ENCODE peak calls at places on chromosomes 12 and 14, in eight cellular contexts. M, C, Q, I, G, P, J and T are unnamed samples.

GRCh38 chr14:60815371-60815770 is 80.8 kb downstream of the MNAT1 start:
- DNase-seq in M (no peak), C (no peak), Q (no peak), I (no peak), G (no peak), P (no peak), J (no peak), T (no peak)

GRCh38 chr12:131044136-131044535 is 90.4 kb downstream of the ADGRD1 start:
- DNase-seq in M (no peak), C (no peak), Q (no peak), I (no peak), G (no peak), P (no peak), J (no peak), T (no peak)

GRCh38 chr14:104435147-104436046 is 144.2 kb upstream of the C14orf180 start:
- DNase-seq in M (no peak), C (peak; percentile 18), Q (peak; percentile 83), I (no peak), G (no peak), P (no peak), J (no peak), T (no peak)

GRCh38 chr14:94992046-94992445 is 165.3 kb downstream of the DICER1 start:
- DNase-seq in M (no peak), C (no peak), Q (no peak), I (no peak), G (no peak), P (no peak), J (no peak), T (no peak)

GRCh38 chr12:127401005-127401404 is 866.0 kb upstream of the TMEM132C start:
- DNase-seq in M (no peak), C (no peak), Q (no peak), I (no peak), G (peak; percentile 75), P (no peak), J (no peak), T (no peak)

GRCh38 chr12:70398002-70398401 is 31.9 kb downstream of the KCNMB4 start:
- DNase-seq in M (no peak), C (no peak), Q (no peak), I (no peak), G (no peak), P (no peak), J (no peak), T (no peak)

GRCh38 chr12:86193931-86194330 is 62.3 kb downstream of the MGAT4C start:
- DNase-seq in M (no peak), C (no peak), Q (no peak), I (no peak), G (peak; percentile 44), P (no peak), J (no peak), T (no peak)

GRCh38 chr12:4164591-4165558 is 108.7 kb upstream of the CCND2 start:
- DNase-seq in M (no peak), C (peak; percentile 87), Q (peak; percentile 81), I (no peak), G (peak; percentile 74), P (no peak), J (no peak), T (no peak)

GRCh38 chr12:132761032-132761910 is at the start of gene ANKLE2:
- DNase-seq in M (peak; percentile 23), C (no peak), Q (no peak), I (peak; percentile 79), G (peak; percentile 80), P (no peak), J (no peak), T (no peak)

GRCh38 chr12:51921017-51921725 is 13.9 kb downstream of the ACVRL1 start:
- DNase-seq in M (no peak), C (peak; percentile 63), Q (no peak), I (no peak), G (no peak), P (no peak), J (no peak), T (no peak)

GRCh38 chr12:63083046-63083445 is 68.0 kb downstream of the AVPR1A start:
- DNase-seq in M (no peak), C (no peak), Q (no peak), I (no peak), G (no peak), P (no peak), J (no peak), T (no peak)

GRCh38 chr14:68683326-68683725 is 109.5 kb downstream of the ZFP36L1 start:
- DNase-seq in M (no peak), C (no peak), Q (no peak), I (no peak), G (peak; percentile 83), P (no peak), J (no peak), T (no peak)

DNA sequence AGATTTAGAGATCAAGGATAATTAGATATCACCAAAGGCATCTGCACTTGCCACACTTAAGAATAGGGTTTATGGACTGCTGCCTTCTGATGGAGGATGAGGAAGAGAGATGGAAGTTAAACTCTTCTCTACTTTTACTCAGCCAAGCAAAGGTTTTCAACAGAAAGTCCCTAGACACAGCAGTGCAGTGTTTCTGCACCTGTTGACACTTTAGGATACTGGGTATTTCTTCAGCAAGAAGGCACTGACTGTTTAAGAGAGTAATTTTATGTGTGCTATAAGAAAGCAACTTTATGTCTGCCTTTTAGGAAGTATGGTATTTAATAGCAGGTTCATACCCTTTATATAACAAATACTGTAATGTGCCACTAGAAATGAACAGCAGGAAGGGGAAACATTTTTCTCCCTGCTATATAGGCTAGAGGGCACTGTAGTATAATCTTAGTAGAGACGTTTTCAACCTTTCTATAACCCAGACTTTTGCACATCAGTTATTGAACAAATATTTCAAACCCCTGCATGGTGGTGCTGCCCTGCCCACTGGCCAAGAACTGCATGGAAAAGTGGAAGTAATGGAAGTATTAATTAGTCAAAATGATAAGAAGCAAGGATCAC is 225.0 kb upstream of the GRIP1 start:
- DNase-seq in M (no peak), C (no peak), Q (no peak), I (no peak), G (no peak), P (no peak), J (no peak), T (no peak)
- TF ChIP-seq CTCF in M (no peak), C (no peak), Q (peak; percentile 33), I (no peak), G (no peak), P (no peak), J (no peak), T (no peak)

GRCh38 chr14:92883066-92883465 is 39.9 kb upstream of the CHGA start:
- DNase-seq in M (no peak), C (no peak), Q (no peak), I (no peak), G (no peak), P (no peak), J (no peak), T (no peak)

GRCh38 chr14:92877757-92878431 is 45.1 kb upstream of the CHGA start:
- DNase-seq in M (no peak), C (peak; percentile 56), Q (no peak), I (no peak), G (no peak), P (no peak), J (no peak), T (no peak)

GRCh38 chr14:92884410-92884809 is 38.5 kb upstream of the CHGA start:
- DNase-seq in M (no peak), C (no peak), Q (no peak), I (no peak), G (no peak), P (no peak), J (no peak), T (no peak)

GRCh38 chr14:92880351-92880750 is 42.6 kb upstream of the CHGA start:
- DNase-seq in M (no peak), C (no peak), Q (no peak), I (no peak), G (no peak), P (no peak), J (no peak), T (no peak)

DNA sequence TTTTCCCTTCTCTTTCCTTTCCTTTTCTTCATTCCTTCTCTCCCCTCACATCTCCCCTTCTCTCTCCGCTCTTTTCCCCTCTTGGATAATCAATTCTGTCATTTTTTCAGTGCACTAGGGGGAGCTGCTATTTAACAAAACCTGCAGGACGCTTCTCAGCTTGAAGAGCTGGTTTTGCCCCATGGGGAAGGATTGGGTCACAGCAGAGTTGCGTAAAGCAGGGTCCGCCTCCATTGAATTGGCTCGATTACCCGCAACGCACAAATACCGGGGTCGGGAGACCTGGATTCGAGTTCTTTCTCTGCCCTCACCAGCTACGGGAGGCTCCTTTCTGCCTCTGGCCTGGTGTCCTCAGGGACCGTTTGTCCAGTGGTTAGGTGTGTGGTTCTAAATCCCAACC is 42.1 kb upstream of the CHGA start:
- DNase-seq in M (peak; percentile 3), C (peak; percentile 69), Q (no peak), I (peak; percentile 23), G (peak; percentile 6), P (no peak), J (peak; percentile 22), T (no peak)
- TF ChIP-seq CTCF in M (peak; percentile 44), C (peak; percentile 67), Q (peak; percentile 44), I (peak; percentile 35), G (no peak), P (no peak), J (peak; percentile 69), T (no peak)

GRCh38 chr14:71590131-71590530 is 342.1 kb upstream of the RGS6 start:
- DNase-seq in M (no peak), C (no peak), Q (no peak), I (no peak), G (no peak), P (no peak), J (no peak), T (no peak)
- TF ChIP-seq CTCF in M (no peak), C (no peak), Q (no peak), I (no peak), G (no peak), P (no peak), J (no peak), T (no peak)

GRCh38 chr12:90205165-90205564 is 496.5 kb upstream of the ATP2B1 start:
- DNase-seq in M (no peak), C (no peak), Q (no peak), I (no peak), G (no peak), P (no peak), J (no peak), T (no peak)
- TF ChIP-seq CTCF in M (no peak), C (no peak), Q (no peak), I (no peak), G (no peak), P (no peak), J (no peak), T (no peak)

GRCh38 chr12:48197967-48198618 is 5.0 kb downstream of the OR10AD1 start:
- DNase-seq in M (peak; percentile 65), C (peak; percentile 100), Q (peak; percentile 89), I (peak; percentile 96), G (peak; percentile 95), P (peak; percentile 95), J (peak; percentile 87), T (peak; percentile 88)
- TF ChIP-seq CTCF in M (no peak), C (no peak), Q (no peak), I (no peak), G (no peak), P (no peak), J (no peak), T (no peak)

DNA sequence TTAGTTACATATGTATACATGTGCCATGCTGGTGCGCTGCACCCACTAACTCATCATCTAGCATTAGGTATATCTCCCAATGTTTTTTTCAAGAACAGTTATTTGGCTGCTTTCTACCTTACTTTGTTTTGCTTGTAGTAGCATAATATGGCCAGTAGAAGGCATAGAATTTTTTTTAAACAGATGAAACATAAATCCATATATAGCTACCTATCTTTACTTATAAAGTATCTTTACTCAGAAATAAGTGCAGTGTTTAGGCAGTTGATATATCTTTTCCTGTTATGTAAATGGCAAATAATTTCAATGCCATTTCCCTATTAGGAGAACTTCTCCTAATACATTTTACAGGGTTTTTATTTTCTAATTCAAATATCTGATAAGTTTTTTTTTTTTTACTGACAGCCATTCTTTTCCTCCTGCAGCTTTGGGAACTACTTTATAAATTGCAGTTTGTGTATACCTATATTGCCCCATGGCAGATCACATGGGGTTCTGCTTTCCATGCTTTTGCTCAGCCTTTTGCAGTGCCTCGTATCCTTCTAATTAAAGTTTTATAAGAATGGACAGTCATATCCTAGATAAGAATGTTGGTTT is 143.1 kb downstream of the PCNX1 start:
- DNase-seq in M (no peak), C (no peak), Q (no peak), I (peak; percentile 4), G (peak; percentile 18), P (no peak), J (no peak), T (no peak)
- TF ChIP-seq CTCF in M (peak; percentile 14), C (peak; percentile 59), Q (peak; percentile 51), I (no peak), G (no peak), P (no peak), J (no peak), T (no peak)